ENCODE peak calls at places on chromosomes 11 and 22, in four cellular contexts. R, J, N and X are unnamed samples.

GRCh38 chr11:67428052-67429001 is at the start of gene RPS6KB2:
- DNase-seq in N (peak), J (peak), R (peak), X (peak)

GRCh38 chr11:6606471-6607189 is 3.1 kb downstream of the ILK start:
- DNase-seq in J (peak), N (peak), R (peak), X (peak)

GRCh38 chr11:73281201-73281741 is 9.1 kb downstream of the P2RY6 start:
- DNase-seq in R (no peak), N (no peak), J (no peak), X (no peak)

GRCh38 chr11:32005786-32006406 is 85.0 kb upstream of the RCN1 start:
- DNase-seq in R (no peak), N (no peak), J (no peak), X (peak)

GRCh38 chr11:2509481-2510001 is 64.7 kb downstream of the KCNQ1 start:
- DNase-seq in N (no peak), J (peak), R (no peak), X (no peak)

GRCh38 chr11:19737575-19737974 is 24.9 kb downstream of the NAV2 start:
- DNase-seq in N (no peak), J (no peak), R (no peak), X (no peak)

GRCh38 chr22:28817919-28818859 is 17.8 kb upstream of the XBP1 start:
- DNase-seq in J (no peak), R (peak), N (peak), X (no peak)

GRCh38 chr11:108340958-108341357 is 118.1 kb downstream of the ATM start:
- DNase-seq in J (no peak), R (peak), N (peak), X (peak)

GRCh38 chr11:7251487-7251835 is 243 bp upstream of the SYT9 start:
- DNase-seq in J (no peak), R (no peak), N (no peak), X (no peak)

GRCh38 chr11:108609681-108610080 is 16.1 kb upstream of the EXPH5 start:
- DNase-seq in N (no peak), J (no peak), R (no peak), X (peak)

GRCh38 chr22:25814685-25815084 is 72.7 kb downstream of the MYO18B start:
- DNase-seq in N (no peak), R (no peak), J (no peak), X (no peak)

GRCh38 chr11:113632981-113633380 is 73.1 kb downstream of the TMPRSS5 start:
- DNase-seq in J (no peak), R (no peak), N (no peak), X (no peak)

GRCh38 chr11:84740050-84740449 is 887.1 kb downstream of the DLG2 start:
- DNase-seq in N (no peak), J (no peak), R (no peak), X (no peak)

GRCh38 chr22:38041760-38042584 is 15.2 kb upstream of the PICK1 start:
- DNase-seq in R (no peak), N (no peak), J (no peak), X (no peak)

GRCh38 chr11:44573333-44573732 is 7.9 kb downstream of the CD82 start:
- DNase-seq in R (no peak), J (no peak), N (no peak), X (no peak)

GRCh38 chr22:46846832-46847355 is 84.4 kb downstream of the TBC1D22A start:
- DNase-seq in J (no peak), N (no peak), R (no peak), X (no peak)

GRCh38 chr22:46843691-46844297 is 81.3 kb downstream of the TBC1D22A start:
- DNase-seq in N (no peak), J (no peak), R (no peak), X (no peak)

GRCh38 chr22:46844606-46845210 is 82.3 kb downstream of the TBC1D22A start:
- DNase-seq in J (no peak), R (no peak), N (no peak), X (no peak)

GRCh38 chr22:46846154-46846831 is 83.8 kb downstream of the TBC1D22A start:
- DNase-seq in J (no peak), R (no peak), N (no peak), X (peak)

GRCh38 chr22:46845281-46846153 is 83.1 kb downstream of the TBC1D22A start:
- DNase-seq in J (no peak), R (no peak), N (no peak), X (no peak)
- TF ChIP-seq CTCF in J (peak), R (no peak), N (no peak), X (peak)

GRCh38 chr11:82494988-82495432 is 238.7 kb downstream of the FAM181B start:
- DNase-seq in N (peak), J (no peak), R (no peak), X (no peak)
- TF ChIP-seq CTCF in N (peak), J (no peak), R (no peak), X (peak)

GRCh38 chr22:20658433-20659222 is 115.3 kb upstream of the SERPIND1 start:
- DNase-seq in R (no peak), J (no peak), N (no peak), X (no peak)
- TF ChIP-seq CTCF in R (no peak), J (no peak), N (no peak), X (no peak)

GRCh38 chr22:23718371-23719165 is 27.8 kb downstream of the RGL4 start:
- DNase-seq in N (no peak), R (peak), J (no peak), X (no peak)

GRCh38 chr22:23714596-23715588 is 24.1 kb downstream of the RGL4 start:
- DNase-seq in J (no peak), R (no peak), N (no peak), X (no peak)

GRCh38 chr22:23715811-23716355 is 25.1 kb downstream of the RGL4 start:
- DNase-seq in N (no peak), R (no peak), J (no peak), X (no peak)

GRCh38 chr22:23713696-23714595 is 23.1 kb downstream of the RGL4 start:
- DNase-seq in R (no peak), N (no peak), J (no peak), X (no peak)

GRCh38 chr22:23716811-23717801 is 26.3 kb downstream of the RGL4 start:
- DNase-seq in J (peak), R (peak), N (peak), X (peak)
- TF ChIP-seq CTCF in J (no peak), R (no peak), N (peak), X (no peak)